ENCODE peak calls at places on chromosomes 2 and 18, in four cellular contexts. F, E, Q and K are unnamed samples. For H3K9me3, the result is how much of the 10 kb centered on the place peaks cover.

GRCh38 chr2:115294999-115295398 is 852.6 kb downstream of the DPP10 start:
- DNase-seq in F (no peak), E (no peak), Q (no peak), K (no peak)

GRCh38 chr2:150621800-150622199 is 134.3 kb upstream of the RND3 start:
- DNase-seq in F (no peak), E (peak), Q (no peak), K (no peak)

GRCh38 chr2:111617804-111618576 is 266.0 kb downstream of the ANAPC1 start:
- DNase-seq in F (peak), E (no peak), Q (peak), K (no peak)

GRCh38 chr2:96869281-96869823 is 528 bp downstream of the SEMA4C start:
- DNase-seq in F (peak), E (peak), Q (peak), K (no peak)

GRCh38 chr2:207115715-207116364 is 49.9 kb downstream of the KLF7 start:
- DNase-seq in F (peak), E (no peak), Q (no peak), K (no peak)

GRCh38 chr2:62589691-62590356 is 83.8 kb upstream of the TMEM17 start:
- DNase-seq in F (peak), E (no peak), Q (no peak), K (no peak)

GRCh38 chr18:35042389-35043066 is 1.3 kb downstream of the MAPRE2 start:
- DNase-seq in F (no peak), E (no peak), Q (no peak), K (no peak)

GRCh38 chr2:169512525-169512924 is 3.0 kb downstream of the KLHL41 start:
- DNase-seq in F (no peak), E (peak), Q (no peak), K (no peak)

GRCh38 chr2:36371963-36372391 is 16.4 kb downstream of the CRIM1 start:
- DNase-seq in F (no peak), E (peak), Q (no peak), K (no peak)

GRCh38 chr18:50578030-50578429 is 18.1 kb downstream of the MAPK4 start:
- DNase-seq in F (no peak), E (no peak), Q (no peak), K (no peak)

GRCh38 chr2:169715379-169716228 is 18.0 kb upstream of the KLHL23 start:
- DNase-seq in F (no peak), E (peak), Q (no peak), K (no peak)

GRCh38 chr2:231717281-231718180 is 9.2 kb downstream of the PTMA start:
- DNase-seq in F (peak), E (peak), Q (peak), K (no peak)

GRCh38 chr2:171830039-171830438 is 64.0 kb downstream of the SLC25A12 start:
- DNase-seq in F (no peak), E (no peak), Q (no peak), K (no peak)

GRCh38 chr2:184272040-184272439 is 326.3 kb upstream of the ZNF804A start:
- DNase-seq in F (no peak), E (no peak), Q (no peak), K (no peak)

GRCh38 chr2:217941886-217942728 is 60.7 kb downstream of the TNS1 start:
- DNase-seq in F (no peak), E (no peak), Q (no peak), K (no peak)

GRCh38 chr18:9612215-9612830 is 2.0 kb downstream of the PPP4R1 start:
- DNase-seq in F (no peak), E (peak), Q (no peak), K (peak)

GRCh38 chr2:132479140-132479539 is 62.5 kb downstream of the GPR39 start:
- DNase-seq in F (no peak), E (peak), Q (no peak), K (no peak)

GRCh38 chr18:9008709-9009635 is 93.5 kb upstream of the NDUFV2 start:
- DNase-seq in F (no peak), E (no peak), Q (no peak), K (no peak)

GRCh38 chr18:62420513-62421209 is 95.6 kb downstream of the TNFRSF11A start:
- DNase-seq in F (no peak), E (peak), Q (no peak), K (peak)

GRCh38 chr2:55395724-55396605 is 23.7 kb downstream of the CCDC88A start:
- DNase-seq in F (no peak), E (no peak), Q (no peak), K (no peak)

GRCh38 chr18:9488535-9488934 is 13.2 kb downstream of the RALBP1 start:
- DNase-seq in F (no peak), E (no peak), Q (no peak), K (no peak)

GRCh38 chr2:241788572-241788971 is 11.9 kb downstream of the GAL3ST2 start:
- DNase-seq in F (no peak), E (no peak), Q (no peak), K (no peak)

GRCh38 chr2:197034292-197034691 is 107.8 kb upstream of the PGAP1 start:
- DNase-seq in F (no peak), E (no peak), Q (no peak), K (no peak)

GRCh38 chr2:126665483-126665882 is 9.5 kb downstream of the GYPC start:
- DNase-seq in F (no peak), E (no peak), Q (no peak), K (no peak)
- H3K27ac ChIP-seq in F (no peak), E (no peak), Q (no peak), K (peak)

DNA sequence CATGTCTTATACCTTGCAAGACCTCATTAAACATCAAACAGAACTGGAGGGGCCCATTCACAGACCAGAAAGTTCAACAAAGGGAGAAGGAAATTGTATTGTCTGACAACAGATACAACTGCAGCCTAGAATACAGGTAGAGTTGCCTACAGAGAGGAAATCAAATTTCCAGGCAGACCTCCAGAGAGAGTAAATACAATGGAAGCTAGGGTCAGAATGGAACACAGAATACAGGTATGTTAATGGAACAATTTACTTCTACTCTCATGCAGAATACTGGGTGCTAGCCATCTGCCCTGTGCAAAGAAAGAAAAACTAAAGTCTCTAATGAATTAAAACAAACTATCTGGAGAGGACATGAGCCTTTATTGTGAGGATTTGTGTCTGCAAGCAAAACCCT is 31.6 kb upstream of the ALK start:
- DNase-seq in F (no peak), E (no peak), Q (no peak), K (no peak)
- H3K9me3 ChIP-seq in F (under half), E (under half), Q (under half), K (under half)

DNA sequence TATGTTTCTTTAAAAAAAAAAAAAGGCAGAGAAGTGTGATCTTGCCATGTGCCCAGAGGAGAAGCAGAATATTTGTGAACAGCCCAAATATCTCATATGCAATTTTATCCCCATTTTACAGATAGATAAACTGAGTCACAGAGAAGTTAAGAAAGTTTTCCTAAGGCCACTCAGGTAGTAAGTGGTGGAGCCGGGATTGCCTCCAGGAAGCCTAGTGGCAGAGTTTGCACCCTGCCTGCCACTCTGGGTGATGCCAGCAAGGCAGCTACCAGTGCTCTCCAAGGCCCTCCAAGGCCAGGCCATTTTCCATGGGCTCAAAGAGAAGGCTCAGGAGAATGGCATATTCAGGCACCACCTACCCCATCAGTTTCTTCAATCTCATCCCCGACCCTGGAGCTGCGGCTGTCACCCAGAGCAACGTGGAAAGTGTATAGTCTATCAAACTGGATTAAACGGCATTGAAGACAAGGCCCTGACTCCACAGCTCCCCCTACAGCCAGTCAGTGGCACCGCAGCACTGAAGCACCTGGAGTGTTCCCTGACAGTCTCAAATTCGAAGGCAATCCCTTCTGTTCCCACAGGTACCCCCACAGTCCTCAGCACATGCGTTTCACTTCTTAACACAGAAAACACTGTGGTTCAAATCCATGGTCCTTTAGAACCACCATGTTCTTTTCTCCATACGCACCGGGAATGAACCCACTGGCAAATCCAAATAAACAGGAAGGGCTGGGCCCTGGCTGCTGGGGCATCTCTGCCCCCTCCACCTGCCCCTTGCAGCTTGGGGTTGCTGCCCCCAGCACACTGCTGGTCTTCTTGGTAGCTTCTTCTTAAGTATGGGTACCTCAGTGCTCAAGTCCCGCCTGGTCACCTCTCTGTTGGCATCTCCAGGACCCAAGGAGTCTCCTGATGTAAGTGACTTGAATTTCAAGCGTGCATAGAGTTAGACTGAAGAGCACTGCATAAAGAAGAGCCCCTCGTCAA is 175.3 kb downstream of the INHBB start:
- DNase-seq in F (no peak), E (peak), Q (no peak), K (peak)
- H3K4me3 ChIP-seq in F (no peak), E (no peak), Q (no peak), K (no peak)

DNA sequence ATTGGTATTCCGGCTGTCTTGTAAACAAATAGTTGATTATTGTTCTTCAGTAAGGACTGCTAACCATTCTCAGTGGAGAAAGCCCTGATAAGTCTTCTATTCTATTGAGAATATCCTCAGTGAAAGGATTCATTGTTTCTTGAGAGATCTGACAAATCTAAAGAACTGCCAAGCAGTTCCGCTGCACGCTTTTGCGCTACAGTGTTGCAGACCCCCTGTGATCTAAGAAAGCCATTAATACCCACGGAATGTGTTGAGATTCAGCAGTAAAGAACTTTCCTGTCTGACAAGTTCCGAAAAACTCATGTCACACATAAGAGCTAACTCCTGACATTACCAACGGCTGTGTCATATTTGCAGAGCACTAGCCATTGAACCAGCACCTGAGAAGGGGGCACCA is 63.8 kb downstream of the ZNF236 start:
- DNase-seq in F (no peak), E (no peak), Q (no peak), K (no peak)
- H3K27ac ChIP-seq in F (no peak), E (no peak), Q (no peak), K (no peak)

GRCh38 chr2:56803596-56803995 is 619.8 kb downstream of the CCDC85A start:
- DNase-seq in F (no peak), E (no peak), Q (no peak), K (no peak)

GRCh38 chr2:56806924-56807323 is 623.1 kb downstream of the CCDC85A start:
- DNase-seq in F (no peak), E (peak), Q (no peak), K (no peak)

GRCh38 chr2:56801770-56802169 is 618.0 kb downstream of the CCDC85A start:
- DNase-seq in F (no peak), E (peak), Q (no peak), K (no peak)

DNA sequence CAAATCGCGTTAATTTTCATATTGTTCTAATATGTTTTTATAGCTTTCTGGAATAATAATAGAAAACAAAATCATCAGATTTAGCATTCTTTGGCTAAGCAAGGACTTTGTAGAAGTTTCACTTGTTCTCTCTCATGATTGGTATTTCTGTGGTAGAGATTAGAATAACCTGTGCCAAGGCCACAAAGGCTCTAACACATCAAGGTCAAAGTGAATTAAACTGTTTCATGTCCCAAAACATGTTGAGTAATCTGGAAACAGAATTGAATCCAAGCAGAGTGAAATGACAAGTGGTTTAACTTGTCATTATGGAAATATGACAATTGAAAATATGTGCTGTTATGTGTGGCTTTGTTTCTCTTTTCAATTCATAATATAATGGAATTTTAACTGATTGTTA is 617.4 kb downstream of the CCDC85A start:
- DNase-seq in F (no peak), E (no peak), Q (no peak), K (no peak)
- H3K9me3 ChIP-seq in F (under half), E (under half), Q (under half), K (under half)

DNA sequence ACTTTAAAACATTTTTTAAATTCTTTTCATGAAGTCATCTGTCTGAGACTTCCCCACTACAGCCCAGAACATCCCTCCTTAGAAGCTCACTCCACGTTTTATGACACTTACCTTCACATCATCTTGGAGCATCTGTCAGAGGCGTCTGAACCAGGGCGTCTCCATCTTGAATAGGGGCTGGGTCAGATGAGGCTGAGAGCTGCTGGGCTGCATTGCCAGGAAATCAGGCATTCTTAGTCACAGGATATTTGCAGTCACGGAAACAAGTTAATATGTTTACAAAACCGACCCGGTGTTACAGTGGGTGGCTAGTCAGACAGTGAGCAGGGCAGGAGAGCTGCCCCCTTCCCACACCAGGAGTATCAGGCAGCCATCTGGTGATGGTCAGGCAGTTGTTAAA is 456.5 kb downstream of the FBXO15 start:
- DNase-seq in F (no peak), E (peak), Q (no peak), K (no peak)
- H3K4me3 ChIP-seq in F (no peak), E (no peak), Q (no peak), K (no peak)

DNA sequence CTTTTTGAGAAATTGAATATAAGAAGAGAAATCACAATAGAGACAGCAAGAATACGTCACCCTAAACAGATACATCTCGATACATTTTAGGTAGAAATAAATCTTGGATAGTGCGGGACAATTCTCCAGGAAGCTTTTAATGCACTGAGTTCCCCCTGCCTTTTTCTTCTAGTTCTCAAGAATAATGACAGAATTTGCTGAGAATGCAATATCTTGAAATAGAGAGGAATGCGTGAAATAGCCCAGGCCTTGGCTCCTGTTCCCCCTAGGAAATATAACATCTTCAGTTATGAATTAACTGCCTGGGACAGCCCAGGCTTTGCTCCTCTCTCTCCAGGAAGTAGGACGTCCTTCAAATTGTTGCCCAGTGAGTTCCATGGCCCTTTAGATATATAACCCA is 7.6 kb upstream of the NRXN1 start:
- DNase-seq in F (no peak), E (no peak), Q (no peak), K (no peak)
- H3K27ac ChIP-seq in F (no peak), E (no peak), Q (no peak), K (no peak)

GRCh38 chr2:56871641-56872040 is 687.9 kb downstream of the CCDC85A start:
- DNase-seq in F (no peak), E (no peak), Q (no peak), K (no peak)
- H3K9me3 ChIP-seq in F (under half), E (under half), Q (under half), K (under half)